ENCODE peak calls at places on chromosome 18, in five cellular contexts. One of them, this sample, is unnamed.

GRCh38 chr18:44309185-44309584 is 371.5 kb upstream of the SETBP1 start:
- DNase-seq in activated T-helper 1 cell treated with anti-CD3 and anti-CD28 coated beads, Interleukin-2, amount 50 U/mL, for 16 hours: no peak
- DNase-seq in COR-L47: no peak
- DNase-seq in heart right ventricle: no peak
- DNase-seq in stimulated activated CD4-positive, alpha-beta T cell treated with anti-CD3 and anti-CD28 coated beads, Interleukin-2, amount 100 ng/mL, for 24 hours: no peak
- DNase-seq in this sample: no peak

GRCh38 chr18:57801379-57802165 is 1.5 kb downstream of the ATP8B1 start:
- DNase-seq in activated T-helper 1 cell treated with anti-CD3 and anti-CD28 coated beads, Interleukin-2, amount 50 U/mL, for 16 hours: no peak
- DNase-seq in COR-L47: no peak
- DNase-seq in heart right ventricle: peak; percentile 23
- DNase-seq in stimulated activated CD4-positive, alpha-beta T cell treated with anti-CD3 and anti-CD28 coated beads, Interleukin-2, amount 100 ng/mL, for 24 hours: peak; percentile 24
- DNase-seq in this sample: no peak

GRCh38 chr18:67875057-67875456 is 358.5 kb upstream of the DSEL start:
- DNase-seq in stimulated activated CD4-positive, alpha-beta T cell treated with anti-CD3 and anti-CD28 coated beads, Interleukin-2, amount 100 ng/mL, for 24 hours: no peak
- DNase-seq in COR-L47: no peak
- DNase-seq in heart right ventricle: no peak
- DNase-seq in activated T-helper 1 cell treated with anti-CD3 and anti-CD28 coated beads, Interleukin-2, amount 50 U/mL, for 16 hours: no peak
- DNase-seq in this sample: no peak

GRCh38 chr18:79496978-79497637 is 101.4 kb downstream of the NFATC1 start:
- DNase-seq in COR-L47: peak; percentile 87
- DNase-seq in heart right ventricle: no peak
- DNase-seq in activated T-helper 1 cell treated with anti-CD3 and anti-CD28 coated beads, Interleukin-2, amount 50 U/mL, for 16 hours: no peak
- DNase-seq in stimulated activated CD4-positive, alpha-beta T cell treated with anti-CD3 and anti-CD28 coated beads, Interleukin-2, amount 100 ng/mL, for 24 hours: no peak
- DNase-seq in this sample: no peak

GRCh38 chr18:48771641-48772380 is 179.0 kb downstream of the SMAD7 start:
- DNase-seq in activated T-helper 1 cell treated with anti-CD3 and anti-CD28 coated beads, Interleukin-2, amount 50 U/mL, for 16 hours: no peak
- DNase-seq in stimulated activated CD4-positive, alpha-beta T cell treated with anti-CD3 and anti-CD28 coated beads, Interleukin-2, amount 100 ng/mL, for 24 hours: no peak
- DNase-seq in heart right ventricle: peak; percentile 68
- DNase-seq in COR-L47: no peak
- DNase-seq in this sample: no peak

GRCh38 chr18:56269958-56270357 is 368.4 kb downstream of the TXNL1 start:
- DNase-seq in stimulated activated CD4-positive, alpha-beta T cell treated with anti-CD3 and anti-CD28 coated beads, Interleukin-2, amount 100 ng/mL, for 24 hours: no peak
- DNase-seq in activated T-helper 1 cell treated with anti-CD3 and anti-CD28 coated beads, Interleukin-2, amount 50 U/mL, for 16 hours: no peak
- DNase-seq in heart right ventricle: no peak
- DNase-seq in COR-L47: no peak
- DNase-seq in this sample: no peak

GRCh38 chr18:45325791-45326190 is 289.5 kb upstream of the SLC14A2 start:
- DNase-seq in activated T-helper 1 cell treated with anti-CD3 and anti-CD28 coated beads, Interleukin-2, amount 50 U/mL, for 16 hours: no peak
- DNase-seq in heart right ventricle: no peak
- DNase-seq in COR-L47: no peak
- DNase-seq in stimulated activated CD4-positive, alpha-beta T cell treated with anti-CD3 and anti-CD28 coated beads, Interleukin-2, amount 100 ng/mL, for 24 hours: no peak
- DNase-seq in this sample: no peak

GRCh38 chr18:63676927-63677326 is 15.2 kb upstream of the SERPINB3 start:
- DNase-seq in stimulated activated CD4-positive, alpha-beta T cell treated with anti-CD3 and anti-CD28 coated beads, Interleukin-2, amount 100 ng/mL, for 24 hours: no peak
- DNase-seq in activated T-helper 1 cell treated with anti-CD3 and anti-CD28 coated beads, Interleukin-2, amount 50 U/mL, for 16 hours: no peak
- DNase-seq in heart right ventricle: no peak
- DNase-seq in COR-L47: no peak
- DNase-seq in this sample: no peak

GRCh38 chr18:7521226-7521856 is 45.8 kb upstream of the PTPRM start:
- DNase-seq in stimulated activated CD4-positive, alpha-beta T cell treated with anti-CD3 and anti-CD28 coated beads, Interleukin-2, amount 100 ng/mL, for 24 hours: no peak
- DNase-seq in heart right ventricle: no peak
- DNase-seq in COR-L47: no peak
- DNase-seq in activated T-helper 1 cell treated with anti-CD3 and anti-CD28 coated beads, Interleukin-2, amount 50 U/mL, for 16 hours: no peak
- DNase-seq in this sample: no peak

GRCh38 chr18:55464581-55464980 is 123.4 kb downstream of the TCF4 start:
- DNase-seq in activated T-helper 1 cell treated with anti-CD3 and anti-CD28 coated beads, Interleukin-2, amount 50 U/mL, for 16 hours: no peak
- DNase-seq in COR-L47: no peak
- DNase-seq in heart right ventricle: no peak
- DNase-seq in stimulated activated CD4-positive, alpha-beta T cell treated with anti-CD3 and anti-CD28 coated beads, Interleukin-2, amount 100 ng/mL, for 24 hours: no peak
- DNase-seq in this sample: no peak

GRCh38 chr18:32920796-32921787 is 148.3 kb upstream of the KLHL14 start:
- DNase-seq in activated T-helper 1 cell treated with anti-CD3 and anti-CD28 coated beads, Interleukin-2, amount 50 U/mL, for 16 hours: no peak
- DNase-seq in heart right ventricle: no peak
- DNase-seq in COR-L47: no peak
- DNase-seq in stimulated activated CD4-positive, alpha-beta T cell treated with anti-CD3 and anti-CD28 coated beads, Interleukin-2, amount 100 ng/mL, for 24 hours: no peak
- DNase-seq in this sample: no peak

GRCh38 chr18:45402485-45403056 is 212.7 kb upstream of the SLC14A2 start:
- DNase-seq in activated T-helper 1 cell treated with anti-CD3 and anti-CD28 coated beads, Interleukin-2, amount 50 U/mL, for 16 hours: no peak
- DNase-seq in heart right ventricle: no peak
- DNase-seq in COR-L47: no peak
- DNase-seq in stimulated activated CD4-positive, alpha-beta T cell treated with anti-CD3 and anti-CD28 coated beads, Interleukin-2, amount 100 ng/mL, for 24 hours: no peak
- DNase-seq in this sample: no peak

GRCh38 chr18:41504316-41504715 is 450.7 kb upstream of the PIK3C3 start:
- DNase-seq in heart right ventricle: no peak
- DNase-seq in stimulated activated CD4-positive, alpha-beta T cell treated with anti-CD3 and anti-CD28 coated beads, Interleukin-2, amount 100 ng/mL, for 24 hours: no peak
- DNase-seq in activated T-helper 1 cell treated with anti-CD3 and anti-CD28 coated beads, Interleukin-2, amount 50 U/mL, for 16 hours: no peak
- DNase-seq in COR-L47: no peak
- DNase-seq in this sample: no peak

GRCh38 chr18:59919026-59919425 is 19.2 kb downstream of the PMAIP1 start:
- DNase-seq in heart right ventricle: no peak
- DNase-seq in stimulated activated CD4-positive, alpha-beta T cell treated with anti-CD3 and anti-CD28 coated beads, Interleukin-2, amount 100 ng/mL, for 24 hours: no peak
- DNase-seq in COR-L47: no peak
- DNase-seq in activated T-helper 1 cell treated with anti-CD3 and anti-CD28 coated beads, Interleukin-2, amount 50 U/mL, for 16 hours: no peak
- DNase-seq in this sample: no peak

GRCh38 chr18:32674491-32674890 is 98.3 kb downstream of the KLHL14 start:
- DNase-seq in stimulated activated CD4-positive, alpha-beta T cell treated with anti-CD3 and anti-CD28 coated beads, Interleukin-2, amount 100 ng/mL, for 24 hours: no peak
- DNase-seq in heart right ventricle: no peak
- DNase-seq in activated T-helper 1 cell treated with anti-CD3 and anti-CD28 coated beads, Interleukin-2, amount 50 U/mL, for 16 hours: no peak
- DNase-seq in COR-L47: peak; percentile 34
- DNase-seq in this sample: no peak

GRCh38 chr18:12257996-12258718 is 4.0 kb downstream of the CIDEA start:
- DNase-seq in COR-L47: no peak
- DNase-seq in stimulated activated CD4-positive, alpha-beta T cell treated with anti-CD3 and anti-CD28 coated beads, Interleukin-2, amount 100 ng/mL, for 24 hours: no peak
- DNase-seq in heart right ventricle: no peak
- DNase-seq in activated T-helper 1 cell treated with anti-CD3 and anti-CD28 coated beads, Interleukin-2, amount 50 U/mL, for 16 hours: no peak
- DNase-seq in this sample: no peak

GRCh38 chr18:59918320-59918755 is 18.5 kb downstream of the PMAIP1 start:
- DNase-seq in activated T-helper 1 cell treated with anti-CD3 and anti-CD28 coated beads, Interleukin-2, amount 50 U/mL, for 16 hours: no peak
- DNase-seq in stimulated activated CD4-positive, alpha-beta T cell treated with anti-CD3 and anti-CD28 coated beads, Interleukin-2, amount 100 ng/mL, for 24 hours: no peak
- DNase-seq in heart right ventricle: peak; percentile 28
- DNase-seq in COR-L47: peak; percentile 80
- DNase-seq in this sample: no peak

GRCh38 chr18:59631583-59632181 is 65.5 kb downstream of the CCBE1 start:
- DNase-seq in heart right ventricle: no peak
- DNase-seq in COR-L47: peak; percentile 14
- DNase-seq in activated T-helper 1 cell treated with anti-CD3 and anti-CD28 coated beads, Interleukin-2, amount 50 U/mL, for 16 hours: no peak
- DNase-seq in stimulated activated CD4-positive, alpha-beta T cell treated with anti-CD3 and anti-CD28 coated beads, Interleukin-2, amount 100 ng/mL, for 24 hours: no peak
- DNase-seq in this sample: no peak

GRCh38 chr18:28905509-28905908 is 728.6 kb upstream of the CDH2 start:
- DNase-seq in activated T-helper 1 cell treated with anti-CD3 and anti-CD28 coated beads, Interleukin-2, amount 50 U/mL, for 16 hours: no peak
- DNase-seq in heart right ventricle: no peak
- DNase-seq in COR-L47: no peak
- DNase-seq in stimulated activated CD4-positive, alpha-beta T cell treated with anti-CD3 and anti-CD28 coated beads, Interleukin-2, amount 100 ng/mL, for 24 hours: no peak
- DNase-seq in this sample: no peak

GRCh38 chr18:55738483-55739114 is 150.6 kb upstream of the TCF4 start:
- DNase-seq in stimulated activated CD4-positive, alpha-beta T cell treated with anti-CD3 and anti-CD28 coated beads, Interleukin-2, amount 100 ng/mL, for 24 hours: no peak
- DNase-seq in COR-L47: no peak
- DNase-seq in heart right ventricle: no peak
- DNase-seq in activated T-helper 1 cell treated with anti-CD3 and anti-CD28 coated beads, Interleukin-2, amount 50 U/mL, for 16 hours: no peak
- DNase-seq in this sample: no peak

GRCh38 chr18:50460691-50461090 is 85.8 kb downstream of the SKA1 start:
- DNase-seq in stimulated activated CD4-positive, alpha-beta T cell treated with anti-CD3 and anti-CD28 coated beads, Interleukin-2, amount 100 ng/mL, for 24 hours: no peak
- DNase-seq in activated T-helper 1 cell treated with anti-CD3 and anti-CD28 coated beads, Interleukin-2, amount 50 U/mL, for 16 hours: no peak
- DNase-seq in COR-L47: no peak
- DNase-seq in heart right ventricle: no peak
- DNase-seq in this sample: no peak

GRCh38 chr18:212780-213179 is 54.4 kb downstream of the USP14 start:
- DNase-seq in COR-L47: no peak
- DNase-seq in activated T-helper 1 cell treated with anti-CD3 and anti-CD28 coated beads, Interleukin-2, amount 50 U/mL, for 16 hours: no peak
- DNase-seq in stimulated activated CD4-positive, alpha-beta T cell treated with anti-CD3 and anti-CD28 coated beads, Interleukin-2, amount 100 ng/mL, for 24 hours: no peak
- DNase-seq in heart right ventricle: no peak
- DNase-seq in this sample: no peak

GRCh38 chr18:57523171-57523956 is 63.1 kb downstream of the FECH start:
- DNase-seq in activated T-helper 1 cell treated with anti-CD3 and anti-CD28 coated beads, Interleukin-2, amount 50 U/mL, for 16 hours: no peak
- DNase-seq in stimulated activated CD4-positive, alpha-beta T cell treated with anti-CD3 and anti-CD28 coated beads, Interleukin-2, amount 100 ng/mL, for 24 hours: no peak
- DNase-seq in COR-L47: no peak
- DNase-seq in heart right ventricle: no peak
- DNase-seq in this sample: no peak

GRCh38 chr18:7261199-7261598 is 30.3 kb downstream of the LRRC30 start:
- DNase-seq in activated T-helper 1 cell treated with anti-CD3 and anti-CD28 coated beads, Interleukin-2, amount 50 U/mL, for 16 hours: no peak
- DNase-seq in heart right ventricle: no peak
- DNase-seq in stimulated activated CD4-positive, alpha-beta T cell treated with anti-CD3 and anti-CD28 coated beads, Interleukin-2, amount 100 ng/mL, for 24 hours: no peak
- DNase-seq in COR-L47: no peak
- DNase-seq in this sample: no peak

GRCh38 chr18:55522011-55522410 is 66.0 kb downstream of the TCF4 start:
- DNase-seq in COR-L47: no peak
- DNase-seq in activated T-helper 1 cell treated with anti-CD3 and anti-CD28 coated beads, Interleukin-2, amount 50 U/mL, for 16 hours: no peak
- DNase-seq in stimulated activated CD4-positive, alpha-beta T cell treated with anti-CD3 and anti-CD28 coated beads, Interleukin-2, amount 100 ng/mL, for 24 hours: peak; percentile 14
- DNase-seq in heart right ventricle: no peak
- DNase-seq in this sample: peak; percentile 26

GRCh38 chr18:21049306-21049705 is 62.3 kb downstream of the ROCK1 start:
- DNase-seq in activated T-helper 1 cell treated with anti-CD3 and anti-CD28 coated beads, Interleukin-2, amount 50 U/mL, for 16 hours: no peak
- DNase-seq in stimulated activated CD4-positive, alpha-beta T cell treated with anti-CD3 and anti-CD28 coated beads, Interleukin-2, amount 100 ng/mL, for 24 hours: no peak
- DNase-seq in COR-L47: no peak
- DNase-seq in heart right ventricle: no peak
- DNase-seq in this sample: no peak

GRCh38 chr18:45365835-45366234 is 249.4 kb upstream of the SLC14A2 start:
- DNase-seq in heart right ventricle: no peak
- DNase-seq in COR-L47: no peak
- DNase-seq in activated T-helper 1 cell treated with anti-CD3 and anti-CD28 coated beads, Interleukin-2, amount 50 U/mL, for 16 hours: no peak
- DNase-seq in stimulated activated CD4-positive, alpha-beta T cell treated with anti-CD3 and anti-CD28 coated beads, Interleukin-2, amount 100 ng/mL, for 24 hours: no peak
- DNase-seq in this sample: no peak